ENCODE peak calls at places on chromosomes 4 and X, in eight cellular contexts. One of them, this sample, is unnamed.

GRCh38 chrX:129523076-129524055 is at the start of gene SMARCA1:
- DNase-seq in fibroblast of the aortic adventitia: peak
- DNase-seq in SK-N-DZ: peak
- DNase-seq in hepatic stellate cell: peak
- DNase-seq in AG04449: no peak
- DNase-seq in EL: peak
- DNase-seq in lower lobe of right lung: peak
- DNase-seq in GM12878: no peak
- DNase-seq in this sample: peak

GRCh38 chrX:10199212-10199611 is 42.4 kb downstream of the CLCN4 start:
- DNase-seq in AG04449: no peak
- DNase-seq in GM12878: no peak
- DNase-seq in hepatic stellate cell: no peak
- DNase-seq in EL: peak
- DNase-seq in fibroblast of the aortic adventitia: no peak
- DNase-seq in lower lobe of right lung: peak
- DNase-seq in SK-N-DZ: no peak
- DNase-seq in this sample: peak

GRCh38 chr4:47106561-47106960 is 75.2 kb downstream of the GABRB1 start:
- DNase-seq in hepatic stellate cell: peak
- DNase-seq in EL: peak
- DNase-seq in AG04449: no peak
- DNase-seq in SK-N-DZ: no peak
- DNase-seq in GM12878: no peak
- DNase-seq in fibroblast of the aortic adventitia: peak
- DNase-seq in lower lobe of right lung: no peak
- DNase-seq in this sample: no peak

GRCh38 chr4:186790630-186791029 is 67.0 kb upstream of the FAT1 start:
- DNase-seq in lower lobe of right lung: no peak
- DNase-seq in GM12878: no peak
- DNase-seq in AG04449: no peak
- DNase-seq in EL: peak
- DNase-seq in hepatic stellate cell: no peak
- DNase-seq in fibroblast of the aortic adventitia: no peak
- DNase-seq in SK-N-DZ: no peak
- DNase-seq in this sample: no peak

GRCh38 chr4:48974979-48975640 is 11.0 kb upstream of the CWH43 start:
- DNase-seq in lower lobe of right lung: no peak
- DNase-seq in GM12878: no peak
- DNase-seq in SK-N-DZ: no peak
- DNase-seq in AG04449: no peak
- DNase-seq in hepatic stellate cell: no peak
- DNase-seq in fibroblast of the aortic adventitia: no peak
- DNase-seq in EL: no peak
- DNase-seq in this sample: no peak

GRCh38 chr4:13888112-13888511 is 260.6 kb upstream of the BOD1L1 start:
- DNase-seq in hepatic stellate cell: peak
- DNase-seq in EL: peak
- DNase-seq in lower lobe of right lung: no peak
- DNase-seq in GM12878: no peak
- DNase-seq in AG04449: peak
- DNase-seq in SK-N-DZ: no peak
- DNase-seq in fibroblast of the aortic adventitia: peak
- DNase-seq in this sample: peak

GRCh38 chr4:169208090-169208455 is 62.7 kb downstream of the SH3RF1 start:
- DNase-seq in GM12878: no peak
- DNase-seq in EL: peak
- DNase-seq in hepatic stellate cell: no peak
- DNase-seq in AG04449: no peak
- DNase-seq in SK-N-DZ: no peak
- DNase-seq in fibroblast of the aortic adventitia: no peak
- DNase-seq in lower lobe of right lung: no peak
- DNase-seq in this sample: no peak

GRCh38 chrX:47752685-47753084 is 84.0 kb upstream of the ZNF81 start:
- DNase-seq in SK-N-DZ: no peak
- DNase-seq in lower lobe of right lung: no peak
- DNase-seq in fibroblast of the aortic adventitia: no peak
- DNase-seq in EL: no peak
- DNase-seq in AG04449: no peak
- DNase-seq in hepatic stellate cell: no peak
- DNase-seq in GM12878: no peak
- DNase-seq in this sample: no peak

GRCh38 chr4:80465238-80465637 is 129.7 kb downstream of the CFAP299 start:
- DNase-seq in AG04449: no peak
- DNase-seq in EL: no peak
- DNase-seq in GM12878: no peak
- DNase-seq in SK-N-DZ: no peak
- DNase-seq in fibroblast of the aortic adventitia: no peak
- DNase-seq in lower lobe of right lung: no peak
- DNase-seq in hepatic stellate cell: no peak
- DNase-seq in this sample: no peak

GRCh38 chr4:5050520-5050955 is 742 bp upstream of the STK32B start:
- DNase-seq in lower lobe of right lung: peak
- DNase-seq in EL: peak
- DNase-seq in hepatic stellate cell: peak
- DNase-seq in SK-N-DZ: peak
- DNase-seq in AG04449: no peak
- DNase-seq in GM12878: no peak
- DNase-seq in fibroblast of the aortic adventitia: peak
- DNase-seq in this sample: peak

GRCh38 chr4:154328030-154328429 is 163.6 kb downstream of the DCHS2 start:
- DNase-seq in SK-N-DZ: no peak
- DNase-seq in GM12878: no peak
- DNase-seq in lower lobe of right lung: no peak
- DNase-seq in fibroblast of the aortic adventitia: no peak
- DNase-seq in hepatic stellate cell: no peak
- DNase-seq in EL: no peak
- DNase-seq in AG04449: no peak
- DNase-seq in this sample: no peak

GRCh38 chrX:104668550-104668949 is 102.6 kb downstream of the IL1RAPL2 start:
- DNase-seq in hepatic stellate cell: no peak
- DNase-seq in AG04449: no peak
- DNase-seq in fibroblast of the aortic adventitia: no peak
- DNase-seq in SK-N-DZ: no peak
- DNase-seq in GM12878: no peak
- DNase-seq in lower lobe of right lung: no peak
- DNase-seq in EL: no peak
- DNase-seq in this sample: no peak

GRCh38 chr4:175708739-175709138 is 103.3 kb downstream of the GPM6A start:
- DNase-seq in EL: no peak
- DNase-seq in GM12878: no peak
- DNase-seq in SK-N-DZ: no peak
- DNase-seq in lower lobe of right lung: no peak
- DNase-seq in fibroblast of the aortic adventitia: no peak
- DNase-seq in hepatic stellate cell: no peak
- DNase-seq in AG04449: no peak
- DNase-seq in this sample: no peak

GRCh38 chrX:47648376-47648775 is 2.0 kb downstream of the ELK1 start:
- DNase-seq in SK-N-DZ: no peak
- DNase-seq in hepatic stellate cell: no peak
- DNase-seq in AG04449: no peak
- DNase-seq in EL: peak
- DNase-seq in lower lobe of right lung: no peak
- DNase-seq in fibroblast of the aortic adventitia: no peak
- DNase-seq in GM12878: no peak
- DNase-seq in this sample: no peak

GRCh38 chr4:186554890-186555827 is at the start of gene MTNR1A:
- DNase-seq in lower lobe of right lung: no peak
- DNase-seq in hepatic stellate cell: no peak
- DNase-seq in EL: peak
- DNase-seq in GM12878: no peak
- DNase-seq in AG04449: no peak
- DNase-seq in SK-N-DZ: peak
- DNase-seq in fibroblast of the aortic adventitia: no peak
- DNase-seq in this sample: no peak

GRCh38 chrX:154019633-154020499 is at the start of gene IRAK1:
- DNase-seq in GM12878: no peak
- DNase-seq in SK-N-DZ: no peak
- DNase-seq in EL: peak
- DNase-seq in hepatic stellate cell: peak
- DNase-seq in AG04449: no peak
- DNase-seq in fibroblast of the aortic adventitia: peak
- DNase-seq in lower lobe of right lung: peak
- DNase-seq in this sample: peak

GRCh38 chr4:153222790-153223417 is 18.7 kb downstream of the TRIM2 start:
- DNase-seq in hepatic stellate cell: peak
- DNase-seq in fibroblast of the aortic adventitia: peak
- DNase-seq in AG04449: no peak
- DNase-seq in GM12878: no peak
- DNase-seq in lower lobe of right lung: peak
- DNase-seq in EL: peak
- DNase-seq in SK-N-DZ: peak
- DNase-seq in this sample: peak

GRCh38 chr4:75643651-75644050 is 13.3 kb upstream of the CDKL2 start:
- DNase-seq in SK-N-DZ: no peak
- DNase-seq in EL: no peak
- DNase-seq in hepatic stellate cell: no peak
- DNase-seq in fibroblast of the aortic adventitia: no peak
- DNase-seq in GM12878: no peak
- DNase-seq in lower lobe of right lung: no peak
- DNase-seq in AG04449: peak
- DNase-seq in this sample: no peak